ENCODE peak calls at places on chromosomes 2 and 18, in five cellular contexts. U, K, T, E and S are unnamed samples.

GRCh38 chr2:218028562-218029348 is 26.0 kb upstream of the TNS1 start:
- DNase-seq in U (no peak), K (no peak), T (no peak), E (peak), S (no peak)

GRCh38 chr2:171515672-171516298 is 6.5 kb upstream of the CYBRD1 start:
- DNase-seq in U (no peak), K (no peak), T (peak), E (no peak), S (no peak)

GRCh38 chr2:118697771-118698170 is 149.7 kb downstream of the EN1 start:
- DNase-seq in U (no peak), K (no peak), T (no peak), E (no peak), S (no peak)

GRCh38 chr2:71991397-71991796 is 156.3 kb downstream of the CYP26B1 start:
- DNase-seq in U (no peak), K (no peak), T (no peak), E (no peak), S (no peak)

GRCh38 chr2:128792476-128793054 is 473.9 kb upstream of the HS6ST1 start:
- DNase-seq in U (no peak), K (no peak), T (no peak), E (peak), S (no peak)

GRCh38 chr18:22544626-22545025 is 126.9 kb upstream of the CTAGE1 start:
- DNase-seq in U (no peak), K (no peak), T (no peak), E (no peak), S (no peak)

GRCh38 chr2:104790100-104790811 is 63.7 kb upstream of the POU3F3 start:
- DNase-seq in U (peak), K (no peak), T (no peak), E (no peak), S (no peak)

GRCh38 chr2:14960686-14961324 is 328.3 kb downstream of the LRATD1 start:
- DNase-seq in U (no peak), K (no peak), T (no peak), E (no peak), S (no peak)

GRCh38 chr2:85853499-85854165 is 35.2 kb downstream of the ST3GAL5 start:
- DNase-seq in U (no peak), K (no peak), T (no peak), E (peak), S (no peak)

GRCh38 chr2:146730882-146731281 is 1113.9 kb upstream of the ACVR2A start:
- DNase-seq in U (no peak), K (no peak), T (peak), E (no peak), S (no peak)

GRCh38 chr2:38512211-38512610 is 90.5 kb downstream of the HNRNPLL start:
- DNase-seq in U (no peak), K (no peak), T (no peak), E (no peak), S (no peak)

GRCh38 chr18:29028560-29028959 is 851.6 kb upstream of the CDH2 start:
- DNase-seq in U (no peak), K (no peak), T (peak), E (no peak), S (no peak)

GRCh38 chr2:146844226-146844990 is 1000.4 kb upstream of the ACVR2A start:
- DNase-seq in U (no peak), K (no peak), T (peak), E (no peak), S (no peak)

GRCh38 chr2:39902103-39902502 is 123.0 kb upstream of the THUMPD2 start:
- DNase-seq in U (no peak), K (no peak), T (peak), E (no peak), S (no peak)

GRCh38 chr2:42770288-42771131 is 6.6 kb upstream of the OXER1 start:
- DNase-seq in U (peak), K (no peak), T (peak), E (no peak), S (peak)

GRCh38 chr2:147204102-147204501 is 640.7 kb upstream of the ACVR2A start:
- DNase-seq in U (no peak), K (no peak), T (peak), E (no peak), S (no peak)

GRCh38 chr2:152694161-152694661 is 23.1 kb downstream of the PRPF40A start:
- DNase-seq in U (no peak), K (no peak), T (peak), E (peak), S (no peak)

GRCh38 chr2:64859208-64860161 is 129.7 kb upstream of the SLC1A4 start:
- DNase-seq in U (peak), K (peak), T (peak), E (no peak), S (peak)

GRCh38 chr2:160666019-160666676 is 172.5 kb upstream of the RBMS1 start:
- DNase-seq in U (no peak), K (no peak), T (peak), E (no peak), S (peak)

GRCh38 chr2:126876631-126877030 is 22.1 kb upstream of the TEX51 start:
- DNase-seq in U (no peak), K (no peak), T (no peak), E (no peak), S (no peak)